ENCODE peak calls at places on chromosome 19, in seven cellular contexts. B, M, O, U, J, A and K are unnamed samples.

GRCh38 chr19:3665681-3666544 is 34.4 kb downstream of the PIP5K1C start:
- DNase-seq in B (peak), M (peak), O (peak), U (peak), J (no peak), A (peak), K (peak)

GRCh38 chr19:55549500-55550320 is 4.4 kb upstream of the SBK3 start:
- DNase-seq in B (peak), M (no peak), O (no peak), U (peak), J (peak), A (no peak), K (no peak)

GRCh38 chr19:16851031-16851712 is 22.0 kb downstream of the SIN3B start:
- DNase-seq in B (no peak), M (no peak), O (no peak), U (peak), J (peak), A (no peak), K (no peak)

GRCh38 chr19:21947775-21948174 is 63.0 kb downstream of the ZNF208 start:
- DNase-seq in B (no peak), M (no peak), O (peak), U (no peak), J (no peak), A (no peak), K (no peak)

GRCh38 chr19:19111138-19111835 is 27.0 kb downstream of the TMEM161A start:
- DNase-seq in B (peak), M (no peak), O (no peak), U (no peak), J (no peak), A (no peak), K (no peak)

GRCh38 chr19:40366697-40367561 is 18.4 kb downstream of the PLD3 start:
- DNase-seq in B (no peak), M (no peak), O (peak), U (no peak), J (no peak), A (no peak), K (no peak)

GRCh38 chr19:34254552-34255432 is at the start of gene GARRE1:
- DNase-seq in B (peak), M (peak), O (peak), U (peak), J (no peak), A (no peak), K (peak)

GRCh38 chr19:18495204-18495911 is 26.5 kb downstream of the ELL start:
- DNase-seq in B (no peak), M (no peak), O (no peak), U (no peak), J (no peak), A (no peak), K (no peak)

GRCh38 chr19:50516859-50517703 is 3.4 kb upstream of the ASPDH start:
- DNase-seq in B (peak), M (no peak), O (no peak), U (peak), J (no peak), A (no peak), K (no peak)

GRCh38 chr19:23409392-23410048 is 14.2 kb upstream of the ZNF91 start:
- DNase-seq in B (peak), M (no peak), O (no peak), U (peak), J (no peak), A (no peak), K (no peak)

GRCh38 chr19:789473-790052 is 7.7 kb upstream of the PTBP1 start:
- DNase-seq in B (peak), M (no peak), O (peak), U (peak), J (no peak), A (no peak), K (no peak)

GRCh38 chr19:40348961-40349507 is 539 bp downstream of the PLD3 start:
- DNase-seq in B (no peak), M (no peak), O (peak), U (no peak), J (no peak), A (no peak), K (no peak)

GRCh38 chr19:51703655-51704515 is 10.8 kb downstream of the SPACA6 start:
- DNase-seq in B (peak), M (peak), O (peak), U (peak), J (peak), A (peak), K (peak)

GRCh38 chr19:5436101-5436947 is 18.9 kb upstream of the ZNRF4 start:
- DNase-seq in B (no peak), M (peak), O (no peak), U (peak), J (peak), A (no peak), K (no peak)

GRCh38 chr19:49793561-49793840 is 19.6 kb downstream of the FUZ start:
- DNase-seq in B (no peak), M (no peak), O (peak), U (no peak), J (no peak), A (no peak), K (no peak)

GRCh38 chr19:29687244-29687896 is 22.1 kb downstream of the PLEKHF1 start:
- DNase-seq in B (no peak), M (no peak), O (peak), U (no peak), J (peak), A (peak), K (no peak)

GRCh38 chr19:15436826-15437110 is 13.0 kb downstream of the WIZ start:
- DNase-seq in B (no peak), M (no peak), O (no peak), U (no peak), J (no peak), A (no peak), K (no peak)

GRCh38 chr19:15436012-15436825 is 13.5 kb downstream of the WIZ start:
- DNase-seq in B (no peak), M (no peak), O (no peak), U (no peak), J (no peak), A (no peak), K (no peak)

GRCh38 chr19:15438577-15438976 is 11.2 kb downstream of the WIZ start:
- DNase-seq in B (no peak), M (no peak), O (no peak), U (peak), J (no peak), A (no peak), K (no peak)

GRCh38 chr19:15438124-15438496 is 11.6 kb downstream of the WIZ start:
- DNase-seq in B (no peak), M (no peak), O (no peak), U (no peak), J (no peak), A (no peak), K (no peak)

GRCh38 chr19:15437355-15438123 is 12.2 kb downstream of the WIZ start:
- DNase-seq in B (no peak), M (no peak), O (no peak), U (no peak), J (no peak), A (no peak), K (no peak)
- TF ChIP-seq CTCF in B (no peak), M (no peak), O (no peak), U (no peak), J (peak), A (peak), K (no peak)

GRCh38 chr19:13615890-13616289 is 109.6 kb upstream of the CACNA1A start:
- DNase-seq in B (no peak), M (no peak), O (no peak), U (no peak), J (no peak), A (no peak), K (no peak)
- TF ChIP-seq CTCF in B (no peak), M (no peak), O (no peak), U (no peak), J (no peak), A (no peak), K (no peak)

DNA sequence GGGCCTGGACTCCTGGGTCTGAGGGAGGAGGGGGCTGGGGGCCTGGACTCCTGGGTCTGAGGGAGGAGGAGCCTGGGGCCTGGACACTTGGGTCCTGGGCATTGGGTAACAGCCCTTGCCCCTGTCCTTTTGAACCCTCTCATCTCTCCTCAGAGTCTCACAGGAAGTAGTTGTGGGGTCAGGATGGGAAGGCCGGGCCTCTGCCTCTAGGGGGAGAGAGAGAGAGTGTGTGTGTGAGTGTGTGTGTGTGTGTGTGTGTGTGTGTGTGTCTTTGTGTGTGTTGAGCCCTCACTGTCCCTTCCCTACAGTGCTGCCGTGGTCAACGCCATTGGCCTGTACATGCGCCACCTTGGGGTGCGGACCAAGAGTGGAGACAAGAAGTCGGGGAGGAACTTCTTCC is 10.9 kb downstream of the ARHGEF1 start:
- DNase-seq in B (no peak), M (no peak), O (peak), U (no peak), J (no peak), A (no peak), K (no peak)
- TF ChIP-seq CTCF in B (no peak), M (peak), O (peak), U (no peak), J (peak), A (no peak), K (no peak)

DNA sequence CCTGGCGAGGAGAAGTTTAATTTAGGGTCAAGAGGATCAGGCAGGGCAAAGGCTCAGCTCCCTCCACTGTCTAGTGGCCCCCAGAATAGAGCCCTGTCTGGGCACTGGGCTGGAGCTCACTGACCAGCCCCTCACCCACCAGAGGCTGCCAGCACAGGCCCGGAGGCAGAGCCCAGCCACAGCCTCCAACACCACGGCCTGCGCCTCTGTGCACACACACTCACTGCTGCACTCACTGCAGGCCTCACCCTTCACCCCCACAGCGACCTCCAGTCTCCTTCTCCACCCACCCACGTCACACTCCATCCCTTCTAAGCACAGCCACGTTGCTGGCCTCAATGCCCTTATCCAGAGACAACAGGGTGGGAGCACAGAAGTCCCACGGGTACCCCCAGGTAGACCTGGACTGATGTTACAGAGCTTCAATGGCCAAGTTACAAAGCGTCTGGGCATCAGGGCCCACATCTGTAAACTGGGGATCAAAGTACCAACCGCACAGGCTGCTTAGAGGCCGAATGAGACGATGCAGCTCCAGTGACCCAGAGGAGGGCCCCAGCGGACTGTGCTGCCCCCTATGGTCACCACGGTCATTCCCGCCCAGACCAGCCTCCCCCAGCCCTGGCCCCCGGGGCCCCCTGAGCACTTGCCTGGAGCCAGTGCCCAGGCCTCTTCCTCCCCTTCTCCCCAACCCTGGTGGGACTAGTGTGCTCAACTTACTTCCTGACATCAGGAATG is 4.5 kb upstream of the PRKD2 start:
- DNase-seq in B (no peak), M (no peak), O (peak), U (no peak), J (no peak), A (no peak), K (no peak)
- TF ChIP-seq CTCF in B (no peak), M (peak), O (peak), U (no peak), J (peak), A (no peak), K (no peak)

GRCh38 chr19:42942187-42942789 is 5.3 kb upstream of the PSG7 start:
- DNase-seq in B (no peak), M (no peak), O (peak), U (no peak), J (no peak), A (no peak), K (no peak)
- TF ChIP-seq CTCF in B (no peak), M (peak), O (peak), U (no peak), J (peak), A (no peak), K (no peak)

GRCh38 chr19:8915997-8916396 is 83.8 kb downstream of the MBD3L1 start:
- DNase-seq in B (no peak), M (no peak), O (no peak), U (no peak), J (no peak), A (no peak), K (no peak)
- TF ChIP-seq CTCF in B (no peak), M (no peak), O (no peak), U (no peak), J (no peak), A (no peak), K (no peak)

DNA sequence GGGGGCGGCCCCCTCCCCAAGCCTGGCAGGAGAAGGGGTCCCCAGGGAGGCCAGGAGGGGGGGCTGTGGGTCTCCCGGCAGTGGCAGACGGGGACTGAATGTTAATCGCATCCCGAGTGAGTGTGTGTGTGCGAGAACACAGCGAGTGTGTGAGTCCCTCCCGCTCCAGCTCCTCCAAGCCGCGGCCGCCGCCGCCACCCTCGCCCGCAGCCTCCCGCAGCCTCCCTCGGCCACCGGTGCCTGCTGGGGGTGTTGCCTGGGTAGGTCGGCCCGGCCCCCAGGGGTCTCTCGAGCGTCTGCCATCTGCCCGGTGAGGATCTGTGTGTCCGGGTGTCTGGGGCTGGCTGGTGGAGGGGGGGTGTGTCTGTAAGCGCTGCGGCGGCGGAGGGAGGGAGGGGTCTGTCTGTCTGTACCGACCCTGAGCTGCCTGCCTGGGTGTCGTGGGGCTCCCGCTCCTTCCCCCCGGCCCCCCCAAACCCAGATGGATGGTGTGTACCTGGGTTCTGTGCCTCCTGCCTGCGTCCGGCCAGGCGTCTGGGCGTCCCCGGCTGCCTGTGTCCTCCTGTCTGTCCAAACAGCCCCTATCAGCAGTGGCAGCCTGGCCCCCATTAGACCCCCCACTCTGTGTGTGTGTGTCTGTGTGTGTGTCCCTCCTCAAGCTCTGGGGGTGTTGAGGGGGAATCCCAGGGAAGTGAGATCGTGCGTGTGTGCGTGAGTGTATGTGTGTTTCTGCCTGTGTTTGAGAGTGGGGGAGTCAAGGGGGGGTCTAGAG is at the start of gene GRIN2D:
- DNase-seq in B (no peak), M (no peak), O (peak), U (peak), J (no peak), A (no peak), K (peak)
- TF ChIP-seq CTCF in B (no peak), M (no peak), O (peak), U (no peak), J (no peak), A (no peak), K (no peak)

GRCh38 chr19:45730389-45731288 is at the start of gene FBXO46:
- DNase-seq in B (peak), M (peak), O (peak), U (peak), J (peak), A (peak), K (peak)
- TF ChIP-seq CTCF in B (no peak), M (peak), O (peak), U (no peak), J (peak), A (no peak), K (no peak)

GRCh38 chr19:14767466-14767971 is 10.8 kb downstream of the ADGRE2 start:
- DNase-seq in B (no peak), M (no peak), O (no peak), U (no peak), J (no peak), A (no peak), K (no peak)

GRCh38 chr19:14770136-14770535 is 8.2 kb downstream of the ADGRE2 start:
- DNase-seq in B (no peak), M (no peak), O (no peak), U (no peak), J (no peak), A (no peak), K (no peak)

GRCh38 chr19:14770944-14771839 is 7.2 kb downstream of the ADGRE2 start:
- DNase-seq in B (no peak), M (no peak), O (peak), U (no peak), J (no peak), A (no peak), K (no peak)

GRCh38 chr19:14769201-14769600 is 9.2 kb downstream of the ADGRE2 start:
- DNase-seq in B (no peak), M (no peak), O (no peak), U (no peak), J (no peak), A (no peak), K (no peak)

DNA sequence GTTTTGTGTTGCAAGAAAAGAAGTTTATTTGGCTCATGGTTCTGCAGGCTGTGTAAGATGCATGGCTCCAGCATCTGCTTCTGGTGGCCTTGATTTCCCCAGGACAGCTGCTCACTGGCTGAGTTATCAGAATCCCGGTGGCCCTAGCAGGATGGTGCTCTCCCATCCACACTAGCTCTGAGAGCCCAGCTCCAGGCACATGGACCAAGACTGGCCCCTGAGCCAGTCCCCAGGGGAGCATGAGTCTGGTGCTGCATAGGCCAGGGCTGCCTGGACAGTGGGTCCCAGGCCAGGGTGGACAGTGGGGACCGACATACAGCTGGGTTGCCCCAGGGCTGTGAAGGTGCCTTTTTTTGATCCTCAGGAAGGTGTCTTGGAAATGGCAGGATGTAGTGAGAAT is 10.4 kb downstream of the ADGRE2 start:
- DNase-seq in B (no peak), M (no peak), O (no peak), U (no peak), J (no peak), A (no peak), K (no peak)
- TF ChIP-seq CTCF in B (no peak), M (no peak), O (no peak), U (no peak), J (no peak), A (no peak), K (no peak)

GRCh38 chr19:54138777-54139256 is 1.3 kb downstream of the CNOT3 start:
- DNase-seq in B (no peak), M (no peak), O (no peak), U (no peak), J (no peak), A (no peak), K (no peak)
- TF ChIP-seq CTCF in B (no peak), M (no peak), O (no peak), U (no peak), J (no peak), A (no peak), K (no peak)